ENCODE peak calls at places on chromosome 1, in six cellular contexts. I, F, B, N, O and D are unnamed samples.

GRCh38 chr1:32172621-32173245 is 6.7 kb upstream of the TXLNA start:
- DNase-seq in O (no peak), N (no peak), B (no peak), I (no peak), F (peak; percentile 35), D (peak; percentile 7)

GRCh38 chr1:63498106-63498505 is 24.9 kb downstream of the ITGB3BP start:
- DNase-seq in I (no peak), N (no peak), O (no peak), F (no peak), B (no peak), D (no peak)

GRCh38 chr1:2949966-2950925 is 71.0 kb upstream of the ACTRT2 start:
- DNase-seq in F (no peak), I (no peak), N (no peak), O (no peak), B (no peak), D (no peak)

GRCh38 chr1:21775542-21775899 is 7.4 kb downstream of the USP48 start:
- DNase-seq in O (no peak), F (no peak), I (no peak), B (no peak), N (no peak), D (no peak)

GRCh38 chr1:25649505-25650218 is 33.1 kb downstream of the MAN1C1 start:
- DNase-seq in I (no peak), O (no peak), B (no peak), F (no peak), N (no peak), D (no peak)

GRCh38 chr1:214404571-214405213 is 123.7 kb downstream of the SMYD2 start:
- DNase-seq in B (no peak), F (peak; percentile 75), I (no peak), O (peak; percentile 19), N (no peak), D (peak; percentile 55)

GRCh38 chr1:33295450-33296081 is 25.3 kb downstream of the A3GALT2 start:
- DNase-seq in I (peak; percentile 81), B (peak; percentile 59), F (peak; percentile 73), N (peak; percentile 92), O (peak; percentile 47), D (peak; percentile 21)

GRCh38 chr1:197677313-197677712 is 98.0 kb downstream of the DENND1B start:
- DNase-seq in B (no peak), I (no peak), N (no peak), F (no peak), O (no peak), D (no peak)

GRCh38 chr1:24544239-24544638 is 11.6 kb upstream of the NCMAP start:
- DNase-seq in N (no peak), B (no peak), I (no peak), O (no peak), F (no peak), D (no peak)

GRCh38 chr1:9655127-9655723 is 3.7 kb downstream of the PIK3CD start:
- DNase-seq in O (no peak), B (no peak), F (no peak), N (no peak), I (no peak), D (no peak)

GRCh38 chr1:198747127-198747526 is 108.3 kb downstream of the PTPRC start:
- DNase-seq in I (no peak), N (no peak), F (no peak), B (no peak), O (no peak), D (no peak)

GRCh38 chr1:199298825-199299224 is 660.0 kb downstream of the PTPRC start:
- DNase-seq in I (no peak), B (no peak), F (peak; percentile 11), N (no peak), O (no peak), D (no peak)

GRCh38 chr1:168338589-168339503 is 58.2 kb downstream of the TBX19 start:
- DNase-seq in N (no peak), F (no peak), B (no peak), O (no peak), I (no peak), D (no peak)

GRCh38 chr1:21574464-21575151 is 65.4 kb downstream of the ALPL start:
- DNase-seq in I (peak; percentile 86), O (no peak), N (peak; percentile 60), B (peak; percentile 36), F (no peak), D (no peak)

GRCh38 chr1:204213668-204214662 is at the start of gene GOLT1A:
- DNase-seq in O (peak; percentile 85), B (peak; percentile 66), N (peak; percentile 79), F (peak; percentile 87), I (peak; percentile 51), D (peak; percentile 36)

DNA sequence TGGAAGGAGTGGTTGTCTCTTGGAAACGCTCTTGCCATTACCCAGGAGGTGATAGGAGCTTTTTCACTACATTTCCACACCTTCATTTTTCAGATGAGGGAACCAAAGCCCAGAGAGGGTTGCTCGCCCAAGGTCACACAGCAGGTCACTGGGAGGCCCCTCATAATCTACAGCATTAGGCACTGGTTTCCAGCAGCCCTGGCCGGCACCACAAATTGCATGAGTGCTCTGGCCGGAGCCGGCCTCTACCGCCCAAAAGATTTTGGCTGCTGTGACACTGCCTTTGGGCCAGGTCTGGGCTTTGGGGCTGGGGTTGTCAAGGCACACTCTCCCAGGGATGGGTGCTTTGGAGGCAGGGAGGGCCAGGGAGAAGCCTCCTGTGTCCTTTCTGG is 15.4 kb downstream of the DHRS3 start:
- DNase-seq in N (no peak), I (no peak), O (no peak), F (no peak), B (no peak), D (no peak)
- H3K4me1 ChIP-seq in N (peaks cover 7% of the 10 kb centered on the region), I (peaks cover 74% of the 10 kb centered on the region), O (peaks cover 83% of the 10 kb centered on the region), F (peaks cover 30% of the 10 kb centered on the region), B (peaks cover 11% of the 10 kb centered on the region), D (peaks cover 21% of the 10 kb centered on the region)

DNA sequence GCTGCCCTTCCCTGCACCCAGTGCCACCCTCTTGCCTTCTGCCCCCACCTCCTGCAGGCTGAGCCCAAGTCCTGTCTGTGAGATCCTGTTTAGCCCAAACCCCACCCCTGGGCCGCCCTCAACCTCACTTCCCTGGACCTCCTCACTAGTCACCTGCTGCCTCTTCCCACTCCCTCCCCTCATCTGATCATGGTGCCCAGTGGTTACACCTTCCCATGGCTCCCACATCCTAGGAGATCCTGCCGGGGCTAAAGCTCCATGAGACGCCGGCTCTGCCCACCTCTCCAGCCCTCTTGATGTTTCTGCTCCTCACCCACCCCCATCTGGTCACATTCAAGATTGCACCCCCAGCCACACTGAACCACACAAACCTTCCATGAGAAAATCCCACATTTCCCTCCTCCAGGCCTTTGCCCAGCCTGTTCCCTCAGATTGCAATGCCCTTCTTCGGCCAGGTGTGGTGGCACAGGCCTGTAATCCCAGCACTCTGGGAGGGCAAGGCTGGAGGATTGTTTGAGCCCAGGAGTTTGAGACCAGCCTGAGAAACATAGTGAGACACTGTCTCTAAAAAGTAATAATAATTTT is 17.0 kb downstream of the TTC39A start:
- DNase-seq in I (no peak), B (no peak), N (no peak), F (no peak), O (no peak), D (no peak)
- TF ChIP-seq CTCF in I (no peak), B (peak; percentile 51), N (peak; percentile 19), F (no peak), O (peak; percentile 49), D (peak; percentile 4)

GRCh38 chr1:185804608-185805007 is 70.4 kb downstream of the HMCN1 start:
- DNase-seq in N (no peak), F (no peak), O (no peak), I (no peak), B (no peak), D (no peak)

GRCh38 chr1:185811062-185811709 is 77.0 kb downstream of the HMCN1 start:
- DNase-seq in F (no peak), O (no peak), B (no peak), I (no peak), N (no peak), D (no peak)

GRCh38 chr1:185804206-185804605 is 70.0 kb downstream of the HMCN1 start:
- DNase-seq in N (no peak), O (no peak), B (no peak), F (peak; percentile 55), I (no peak), D (no peak)

GRCh38 chr1:185812934-185813333 is 78.7 kb downstream of the HMCN1 start:
- DNase-seq in I (no peak), N (no peak), B (no peak), F (no peak), O (no peak), D (no peak)

DNA sequence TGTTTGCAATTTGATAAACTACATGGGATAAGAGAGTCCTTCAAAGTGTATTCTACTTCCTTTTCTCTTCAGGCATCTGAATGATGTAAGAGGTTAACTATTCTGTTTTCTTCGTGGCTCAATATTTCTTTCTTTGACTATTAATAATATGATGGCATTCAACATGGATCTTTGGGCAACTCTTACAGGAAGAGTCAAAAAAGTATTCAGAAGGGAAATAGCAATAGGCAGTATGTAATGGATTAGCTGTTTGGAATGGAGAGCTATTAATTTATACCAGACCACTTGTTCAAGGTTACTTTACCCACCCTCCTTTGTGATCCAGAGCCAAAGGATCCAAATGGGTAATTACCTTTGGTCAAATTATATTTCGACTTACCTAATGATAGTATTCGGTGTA is 74.5 kb downstream of the HMCN1 start:
- DNase-seq in I (no peak), B (no peak), N (no peak), O (no peak), F (no peak), D (no peak)
- H3K27ac ChIP-seq in I (no peak overlapping the region), B (no peak overlapping the region), N (peak overlapping the region; percentile 3), O (no peak overlapping the region), F (no peak overlapping the region), D (no peak overlapping the region)

GRCh38 chr1:1669468-1670440 is 10.9 kb upstream of the CDK11B start:
- DNase-seq in B (no peak), F (no peak), I (peak; percentile 42), N (peak; percentile 44), O (no peak), D (no peak)

GRCh38 chr1:1665815-1666251 is 7.0 kb upstream of the CDK11B start:
- DNase-seq in O (no peak), N (no peak), B (no peak), F (no peak), I (no peak), D (no peak)

GRCh38 chr1:1666526-1666925 is 7.7 kb upstream of the CDK11B start:
- DNase-seq in I (no peak), B (no peak), O (no peak), F (no peak), N (peak; percentile 22), D (no peak)

GRCh38 chr1:1670866-1671265 is 12.1 kb upstream of the CDK11B start:
- DNase-seq in O (no peak), B (no peak), N (no peak), F (no peak), I (no peak), D (no peak)

DNA sequence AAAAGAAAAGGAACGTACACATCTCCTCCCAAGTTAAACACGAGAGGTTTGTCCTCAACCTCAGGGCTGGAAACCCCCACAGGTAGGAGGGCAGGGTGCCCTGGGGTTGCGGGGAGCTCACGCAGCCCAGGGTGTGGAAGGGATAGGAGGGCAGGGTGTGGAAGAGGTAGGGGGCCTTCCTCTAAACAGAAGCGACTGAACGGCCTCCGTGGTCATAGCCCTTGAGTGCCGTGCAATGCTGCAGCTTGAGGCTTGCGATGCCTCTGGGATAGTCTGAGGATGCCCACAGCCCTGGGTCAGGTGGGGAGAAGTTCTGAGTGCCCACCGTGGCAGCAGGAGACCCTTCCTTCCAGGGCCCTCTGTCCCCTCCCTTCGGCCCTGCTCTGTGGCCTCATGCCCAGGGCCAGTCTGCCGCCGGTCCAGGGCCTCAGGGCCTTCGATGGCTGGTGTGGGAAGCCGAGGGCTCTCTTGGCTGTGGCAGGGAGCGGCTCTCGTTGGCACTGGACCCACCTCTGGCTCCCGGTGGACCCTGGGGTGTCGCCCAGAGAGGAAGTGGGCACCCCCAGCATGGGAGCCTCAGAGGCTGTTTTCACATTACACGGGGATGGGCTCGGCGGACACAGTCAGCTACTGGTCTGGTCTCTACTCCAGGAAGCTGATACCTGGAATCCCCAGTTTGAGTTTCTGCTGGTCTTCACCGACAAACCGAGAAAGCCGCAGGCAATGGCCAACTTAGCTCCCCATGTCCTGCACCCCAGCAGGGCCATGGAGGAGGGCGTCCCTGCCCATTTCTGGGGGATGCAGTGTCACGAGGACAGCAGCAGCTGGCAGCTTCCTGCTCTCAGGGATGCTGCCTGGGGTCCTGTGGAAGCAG is 6.4 kb upstream of the CDK11B start:
- DNase-seq in F (no peak), I (no peak), B (no peak), O (no peak), N (peak; percentile 49), D (no peak)
- H3K4me1 ChIP-seq in F (peaks cover 6% of the 10 kb centered on the region), I (no peaks in the 10 kb centered on the region), B (no peaks in the 10 kb centered on the region), O (no peaks in the 10 kb centered on the region), N (no peaks in the 10 kb centered on the region), D (no peaks in the 10 kb centered on the region)